ENCODE peak calls at places on chromosomes 7 and 10, in nine cellular contexts. V, Q, Z, F, E, J, N, C and Y are unnamed samples.

GRCh38 chr7:136063337-136063666 is 86.1 kb upstream of the MTPN start:
- DNase-seq in V (no peak), Q (no peak), Z (no peak), F (no peak), E (no peak), J (no peak), N (no peak), C (no peak), Y (no peak)

GRCh38 chr7:139075871-139076686 is 33.4 kb downstream of the ZC3HAV1 start:
- DNase-seq in V (no peak), Q (no peak), Z (no peak), F (no peak), E (no peak), J (no peak), N (no peak), C (no peak), Y (no peak)

GRCh38 chr7:79653136-79653631 is 199.7 kb upstream of the MAGI2 start:
- DNase-seq in V (no peak), Q (no peak), Z (no peak), F (no peak), E (no peak), J (no peak), N (no peak), C (no peak), Y (no peak)

GRCh38 chr7:22660732-22661131 is 66.3 kb upstream of the IL6 start:
- DNase-seq in V (no peak), Q (no peak), Z (no peak), F (no peak), E (no peak), J (no peak), N (no peak), C (peak; percentile 59), Y (no peak)

GRCh38 chr10:3452234-3452633 is 279.7 kb upstream of the PITRM1 start:
- DNase-seq in V (peak; percentile 85), Q (no peak), Z (peak; percentile 98), F (no peak), E (peak; percentile 94), J (no peak), N (peak; percentile 73), C (no peak), Y (no peak)

GRCh38 chr10:42680267-42680666 is 41.9 kb upstream of the ZNF33B start:
- DNase-seq in V (no peak), Q (no peak), Z (no peak), F (no peak), E (no peak), J (no peak), N (no peak), C (no peak), Y (peak; percentile 38)

GRCh38 chr7:92206672-92207071 is 27.7 kb upstream of the LRRD1 start:
- DNase-seq in V (no peak), Q (no peak), Z (no peak), F (no peak), E (no peak), J (no peak), N (no peak), C (no peak), Y (no peak)

GRCh38 chr7:3897430-3898385 is 596.7 kb downstream of the SDK1 start:
- DNase-seq in V (no peak), Q (no peak), Z (peak; percentile 66), F (no peak), E (peak; percentile 76), J (no peak), N (no peak), C (no peak), Y (peak; percentile 48)

GRCh38 chr10:72803119-72803505 is 90.4 kb upstream of the OIT3 start:
- DNase-seq in V (no peak), Q (no peak), Z (no peak), F (no peak), E (no peak), J (no peak), N (no peak), C (no peak), Y (no peak)